ENCODE peak calls at places on chromosomes 6 and 20, in six cellular contexts. One of them, this sample, is unnamed.

GRCh38 chr6:27156874-27157460 is 90.5 kb upstream of the PRSS16 start:
- DNase-seq in AG10803: no peak
- DNase-seq in heart right ventricle: no peak
- DNase-seq in SJSA1: no peak
- DNase-seq in IMR-90: no peak
- DNase-seq in heart left ventricle: no peak
- DNase-seq in this sample: peak; percentile 23

GRCh38 chr6:4805553-4806307 is 29.5 kb downstream of the CDYL start:
- DNase-seq in AG10803: peak; percentile 34
- DNase-seq in heart left ventricle: no peak
- DNase-seq in IMR-90: peak; percentile 35
- DNase-seq in SJSA1: peak; percentile 44
- DNase-seq in heart right ventricle: peak; percentile 23
- DNase-seq in this sample: peak; percentile 55

GRCh38 chr6:132964868-132965382 is 150.6 kb downstream of the RPS12 start:
- DNase-seq in heart right ventricle: no peak
- DNase-seq in heart left ventricle: no peak
- DNase-seq in IMR-90: peak; percentile 18
- DNase-seq in SJSA1: no peak
- DNase-seq in AG10803: no peak
- DNase-seq in this sample: no peak

GRCh38 chr6:14984454-14984853 is 261.4 kb upstream of the JARID2 start:
- DNase-seq in heart right ventricle: peak; percentile 20
- DNase-seq in SJSA1: no peak
- DNase-seq in heart left ventricle: no peak
- DNase-seq in AG10803: no peak
- DNase-seq in IMR-90: peak; percentile 31
- DNase-seq in this sample: peak; percentile 73

GRCh38 chr6:18280084-18280483 is 15.8 kb upstream of the DEK start:
- DNase-seq in SJSA1: no peak
- DNase-seq in IMR-90: no peak
- DNase-seq in heart left ventricle: no peak
- DNase-seq in heart right ventricle: no peak
- DNase-seq in AG10803: peak; percentile 26
- DNase-seq in this sample: peak; percentile 19

GRCh38 chr6:134446228-134446848 is 128.4 kb upstream of the SGK1 start:
- DNase-seq in AG10803: peak; percentile 84
- DNase-seq in heart right ventricle: no peak
- DNase-seq in IMR-90: peak; percentile 78
- DNase-seq in heart left ventricle: no peak
- DNase-seq in SJSA1: no peak
- DNase-seq in this sample: peak; percentile 76

GRCh38 chr20:32004963-32005362 is 5.3 kb upstream of the CCM2L start:
- DNase-seq in AG10803: peak; percentile 25
- DNase-seq in IMR-90: peak; percentile 36
- DNase-seq in heart left ventricle: no peak
- DNase-seq in heart right ventricle: no peak
- DNase-seq in SJSA1: no peak
- DNase-seq in this sample: peak; percentile 50

GRCh38 chr6:120260713-120261112 is 911.2 kb upstream of the MAN1A1 start:
- DNase-seq in IMR-90: no peak
- DNase-seq in heart left ventricle: no peak
- DNase-seq in heart right ventricle: no peak
- DNase-seq in SJSA1: no peak
- DNase-seq in AG10803: no peak
- DNase-seq in this sample: no peak

GRCh38 chr6:14258695-14259655 is 141.4 kb downstream of the CD83 start:
- DNase-seq in IMR-90: peak; percentile 3
- DNase-seq in SJSA1: no peak
- DNase-seq in heart left ventricle: no peak
- DNase-seq in heart right ventricle: no peak
- DNase-seq in AG10803: no peak
- DNase-seq in this sample: no peak

GRCh38 chr6:29667158-29667557 is 10.3 kb downstream of the MOG start:
- DNase-seq in AG10803: no peak
- DNase-seq in SJSA1: no peak
- DNase-seq in heart left ventricle: no peak
- DNase-seq in IMR-90: no peak
- DNase-seq in heart right ventricle: no peak
- DNase-seq in this sample: no peak

GRCh38 chr20:32199006-32199405 is 8.5 kb downstream of the PLAGL2 start:
- DNase-seq in heart right ventricle: no peak
- DNase-seq in heart left ventricle: no peak
- DNase-seq in AG10803: no peak
- DNase-seq in IMR-90: no peak
- DNase-seq in SJSA1: no peak
- DNase-seq in this sample: no peak

GRCh38 chr6:100388868-100389519 is 75.7 kb downstream of the SIM1 start:
- DNase-seq in SJSA1: no peak
- DNase-seq in heart left ventricle: no peak
- DNase-seq in heart right ventricle: no peak
- DNase-seq in AG10803: no peak
- DNase-seq in IMR-90: no peak
- DNase-seq in this sample: no peak

GRCh38 chr20:15916623-15917022 is 656.6 kb downstream of the KIF16B start:
- DNase-seq in AG10803: no peak
- DNase-seq in heart right ventricle: no peak
- DNase-seq in heart left ventricle: no peak
- DNase-seq in IMR-90: no peak
- DNase-seq in SJSA1: no peak
- DNase-seq in this sample: no peak

GRCh38 chr6:33314515-33314942 is 651 bp upstream of the TAPBP start:
- DNase-seq in heart right ventricle: peak; percentile 89
- DNase-seq in heart left ventricle: peak; percentile 68
- DNase-seq in IMR-90: peak; percentile 86
- DNase-seq in SJSA1: peak; percentile 74
- DNase-seq in AG10803: peak; percentile 74
- DNase-seq in this sample: peak; percentile 88

GRCh38 chr20:17680128-17680835 is 1.8 kb downstream of the RRBP1 start:
- DNase-seq in IMR-90: peak; percentile 71
- DNase-seq in SJSA1: peak; percentile 68
- DNase-seq in heart right ventricle: peak; percentile 42
- DNase-seq in heart left ventricle: peak; percentile 75
- DNase-seq in AG10803: peak; percentile 76
- DNase-seq in this sample: peak; percentile 79

GRCh38 chr6:121560476-121560875 is 125.0 kb downstream of the GJA1 start:
- DNase-seq in IMR-90: no peak
- DNase-seq in heart left ventricle: no peak
- DNase-seq in SJSA1: no peak
- DNase-seq in AG10803: no peak
- DNase-seq in heart right ventricle: no peak
- DNase-seq in this sample: no peak

GRCh38 chr6:10412948-10413849 is 1.7 kb downstream of the TFAP2A start:
- DNase-seq in IMR-90: no peak
- DNase-seq in heart left ventricle: no peak
- DNase-seq in AG10803: no peak
- DNase-seq in heart right ventricle: no peak
- DNase-seq in SJSA1: no peak
- DNase-seq in this sample: peak; percentile 70

GRCh38 chr6:10412165-10412947 is 2.5 kb downstream of the TFAP2A start:
- DNase-seq in heart left ventricle: peak; percentile 71
- DNase-seq in AG10803: peak; percentile 73
- DNase-seq in SJSA1: peak; percentile 96
- DNase-seq in IMR-90: peak; percentile 75
- DNase-seq in heart right ventricle: no peak
- DNase-seq in this sample: peak; percentile 86

GRCh38 chr6:10410214-10410873 is 4.5 kb downstream of the TFAP2A start:
- DNase-seq in SJSA1: peak; percentile 65
- DNase-seq in heart left ventricle: no peak
- DNase-seq in AG10803: no peak
- DNase-seq in heart right ventricle: no peak
- DNase-seq in IMR-90: no peak
- DNase-seq in this sample: no peak

GRCh38 chr6:10411131-10411914 is 3.6 kb downstream of the TFAP2A start:
- DNase-seq in heart left ventricle: no peak
- DNase-seq in IMR-90: no peak
- DNase-seq in heart right ventricle: no peak
- DNase-seq in AG10803: no peak
- DNase-seq in SJSA1: peak; percentile 56
- DNase-seq in this sample: peak; percentile 67

DNA sequence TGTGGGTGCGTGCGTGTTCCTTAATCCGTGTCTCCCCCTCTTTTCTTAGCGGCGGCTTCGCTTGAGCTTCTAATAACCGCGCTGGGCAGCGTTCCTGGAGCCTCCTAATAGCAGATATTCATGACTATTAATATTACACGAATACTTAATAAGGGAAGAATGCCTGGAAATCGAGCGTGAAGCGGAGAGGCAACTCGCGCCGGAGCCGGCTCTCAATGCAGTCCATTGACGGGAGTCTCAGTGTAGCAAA is 3.0 kb downstream of the TFAP2A start:
- DNase-seq in heart right ventricle: no peak
- DNase-seq in AG10803: no peak
- DNase-seq in SJSA1: no peak
- DNase-seq in heart left ventricle: no peak
- DNase-seq in IMR-90: no peak
- DNase-seq in this sample: no peak
- H3K4me3 ChIP-seq in heart right ventricle: peak overlapping the region; percentile 64
- H3K4me3 ChIP-seq in AG10803: peak overlapping the region; percentile 68
- H3K4me3 ChIP-seq in SJSA1: peak overlapping the region; percentile 96
- H3K4me3 ChIP-seq in heart left ventricle: peak overlapping the region; percentile 55
- H3K4me3 ChIP-seq in IMR-90: peak overlapping the region; percentile 67
- H3K4me3 ChIP-seq in this sample: peak overlapping the region; percentile 98

DNA sequence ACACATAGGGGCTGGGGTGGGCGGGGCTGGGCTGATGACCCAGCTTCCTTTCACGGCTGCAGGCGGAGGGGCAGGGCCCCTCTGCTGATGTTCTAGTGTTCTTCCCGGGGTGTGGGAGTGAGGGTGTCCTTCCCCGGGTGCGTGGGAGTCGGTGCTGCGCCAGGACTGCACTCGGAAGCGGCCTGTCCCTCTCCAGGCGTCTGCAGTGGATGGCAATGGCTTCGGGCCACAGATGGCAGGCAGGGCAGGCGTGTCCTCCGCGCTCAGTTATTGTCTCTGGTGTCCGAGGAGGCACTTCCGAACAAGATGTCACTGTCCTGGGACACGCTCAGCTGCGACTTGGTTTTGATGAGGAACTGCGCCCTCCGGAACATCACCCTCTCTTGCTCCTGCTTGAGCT is 19.1 kb downstream of the KCNG1 start:
- DNase-seq in heart right ventricle: no peak
- DNase-seq in AG10803: no peak
- DNase-seq in IMR-90: no peak
- DNase-seq in SJSA1: no peak
- DNase-seq in heart left ventricle: peak; percentile 19
- DNase-seq in this sample: no peak
- H3K4me3 ChIP-seq in heart right ventricle: no peak overlapping the region
- H3K4me3 ChIP-seq in AG10803: no peak overlapping the region
- H3K4me3 ChIP-seq in IMR-90: no peak overlapping the region
- H3K4me3 ChIP-seq in SJSA1: no peak overlapping the region
- H3K4me3 ChIP-seq in heart left ventricle: no peak overlapping the region
- H3K4me3 ChIP-seq in this sample: no peak overlapping the region

DNA sequence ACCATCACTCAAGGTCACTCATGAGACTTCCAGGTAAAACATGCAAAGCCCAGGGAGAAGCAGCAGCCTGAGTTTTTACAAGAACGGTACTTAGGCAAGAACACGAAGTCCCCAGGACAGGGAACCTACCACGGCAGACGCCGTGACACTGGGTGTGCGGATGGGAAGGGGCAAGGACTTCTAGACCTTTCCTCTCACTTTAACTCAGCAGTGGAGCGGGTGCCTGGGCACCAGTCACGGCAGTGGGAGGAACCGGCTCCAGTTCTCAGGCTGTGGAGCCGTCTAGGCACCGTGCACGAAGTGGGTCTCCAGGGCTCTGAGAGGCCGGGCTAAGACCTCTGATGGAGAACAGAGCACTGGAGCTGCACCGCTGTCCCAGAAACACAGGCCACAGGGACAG is 2.5 kb downstream of the ZBTB46 start:
- DNase-seq in SJSA1: no peak
- DNase-seq in heart left ventricle: no peak
- DNase-seq in IMR-90: no peak
- DNase-seq in AG10803: no peak
- DNase-seq in heart right ventricle: no peak
- DNase-seq in this sample: no peak
- H3K4me3 ChIP-seq in SJSA1: no peak overlapping the region
- H3K4me3 ChIP-seq in heart left ventricle: peak overlapping the region; percentile 63
- H3K4me3 ChIP-seq in IMR-90: no peak overlapping the region
- H3K4me3 ChIP-seq in AG10803: no peak overlapping the region
- H3K4me3 ChIP-seq in heart right ventricle: peak overlapping the region; percentile 73
- H3K4me3 ChIP-seq in this sample: no peak overlapping the region

DNA sequence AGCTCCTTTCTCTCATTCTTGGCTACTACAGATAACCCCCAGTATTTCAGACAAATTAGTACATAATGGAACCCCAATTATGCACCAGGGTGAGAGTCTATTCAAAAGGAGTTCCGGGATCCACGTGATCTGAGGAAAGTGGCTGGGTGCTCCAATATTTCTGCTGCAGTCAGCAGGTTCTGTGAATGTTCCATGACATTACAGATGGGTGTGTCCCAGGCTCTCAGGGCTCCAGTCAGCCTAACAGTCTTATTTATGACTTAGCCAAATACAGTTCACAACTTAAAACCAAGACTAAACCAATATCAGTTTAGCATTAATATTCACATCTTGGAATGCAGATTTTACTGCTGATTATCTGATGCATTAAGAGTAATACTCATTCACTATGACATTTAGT is 44.5 kb downstream of the GPR63 start:
- DNase-seq in SJSA1: no peak
- DNase-seq in IMR-90: no peak
- DNase-seq in heart right ventricle: no peak
- DNase-seq in AG10803: no peak
- DNase-seq in heart left ventricle: no peak
- DNase-seq in this sample: no peak
- H3K4me3 ChIP-seq in SJSA1: no peak overlapping the region
- H3K4me3 ChIP-seq in IMR-90: no peak overlapping the region
- H3K4me3 ChIP-seq in heart right ventricle: no peak overlapping the region
- H3K4me3 ChIP-seq in AG10803: no peak overlapping the region
- H3K4me3 ChIP-seq in heart left ventricle: no peak overlapping the region
- H3K4me3 ChIP-seq in this sample: no peak overlapping the region

GRCh38 chr6:108566406-108566805 is 5.7 kb downstream of the FOXO3 start:
- DNase-seq in heart right ventricle: no peak
- DNase-seq in AG10803: no peak
- DNase-seq in SJSA1: no peak
- DNase-seq in heart left ventricle: no peak
- DNase-seq in IMR-90: no peak
- DNase-seq in this sample: no peak
- H3K4me3 ChIP-seq in heart right ventricle: peak overlapping the region; percentile 75
- H3K4me3 ChIP-seq in AG10803: no peak overlapping the region
- H3K4me3 ChIP-seq in SJSA1: no peak overlapping the region
- H3K4me3 ChIP-seq in heart left ventricle: no peak overlapping the region
- H3K4me3 ChIP-seq in IMR-90: no peak overlapping the region
- H3K4me3 ChIP-seq in this sample: peak overlapping the region; percentile 57

GRCh38 chr6:36697481-36697903 is at the start of gene RAB44:
- DNase-seq in IMR-90: no peak
- DNase-seq in AG10803: no peak
- DNase-seq in heart right ventricle: no peak
- DNase-seq in heart left ventricle: peak; percentile 46
- DNase-seq in SJSA1: no peak
- DNase-seq in this sample: no peak
- H3K4me3 ChIP-seq in IMR-90: no peak within 1 kb of the TSS
- H3K4me3 ChIP-seq in AG10803: no peak within 1 kb of the TSS
- H3K4me3 ChIP-seq in heart right ventricle: no peak within 1 kb of the TSS
- H3K4me3 ChIP-seq in heart left ventricle: no peak within 1 kb of the TSS
- H3K4me3 ChIP-seq in SJSA1: no peak within 1 kb of the TSS
- H3K4me3 ChIP-seq in this sample: no peak within 1 kb of the TSS

This sample was measured in GM23248.